ENCODE peak calls at places on chromosome 7, in seven cellular contexts. O is activated CD4-positive, alpha-beta T cell treated with anti-CD3 and anti-CD28 coated beads, Interleukin-2, amount 10 ng/mL, durations not matched to agents 7 days and 5 days; L is stimulated activated naive CD4-positive, alpha-beta T cell; T is activated CD8-positive, alpha-beta memory T cell treated with anti-CD3 and anti-CD28 coated beads, Interleukin-2, amount 50 U/mL, for 48 hours; F is neural progenitor cell; Z is islet precursor cell; R is ureter. A is an unnamed sample.

GRCh38 chr7:142718314-142718713 is 31.0 kb upstream of the PRSS1 start:
- DNase-seq in L (no peak), F (no peak), O (no peak), Z (no peak), R (no peak), T (no peak), A (no peak)

GRCh38 chr7:48083114-48083830 is 5.8 kb upstream of the UPP1 start:
- DNase-seq in R (no peak), L (no peak), T (no peak), O (peak), F (no peak), Z (no peak), A (no peak)

GRCh38 chr7:157499835-157500153 is 163.0 kb downstream of the DNAJB6 start:
- DNase-seq in L (no peak), R (peak), Z (no peak), T (no peak), O (no peak), F (no peak), A (no peak)

GRCh38 chr7:131861620-131862346 is 305.4 kb upstream of the PODXL start:
- DNase-seq in L (no peak), Z (no peak), R (no peak), F (no peak), T (no peak), O (no peak), A (no peak)

GRCh38 chr7:47180268-47180826 is 401.6 kb downstream of the TNS3 start:
- DNase-seq in L (no peak), O (no peak), F (peak), Z (peak), R (peak), T (no peak), A (no peak)

GRCh38 chr7:82230826-82231581 is 212.6 kb downstream of the CACNA2D1 start:
- DNase-seq in F (no peak), R (no peak), T (no peak), O (no peak), Z (no peak), L (no peak), A (no peak)

GRCh38 chr7:17144313-17144712 is 154.1 kb upstream of the AHR start:
- DNase-seq in Z (no peak), T (peak), R (no peak), O (peak), F (no peak), L (no peak), A (no peak)

GRCh38 chr7:14740606-14741005 is 161.9 kb downstream of the DGKB start:
- DNase-seq in O (no peak), L (no peak), R (no peak), Z (no peak), T (no peak), F (no peak), A (no peak)

GRCh38 chr7:36283171-36283570 is 106.5 kb upstream of the ANLN start:
- DNase-seq in Z (no peak), T (no peak), F (no peak), R (no peak), L (no peak), O (no peak), A (no peak)

GRCh38 chr7:154646126-154647013 is 356.6 kb downstream of the PAXIP1 start:
- DNase-seq in Z (no peak), F (no peak), R (no peak), L (no peak), T (no peak), O (no peak), A (no peak)

GRCh38 chr7:155594961-155595366 is 48.6 kb upstream of the CNPY1 start:
- DNase-seq in F (no peak), T (no peak), Z (peak), R (peak), O (no peak), L (no peak), A (no peak)

GRCh38 chr7:44237696-44238095 is 36.9 kb downstream of the YKT6 start:
- DNase-seq in L (no peak), F (no peak), R (no peak), Z (no peak), T (no peak), O (no peak), A (no peak)

GRCh38 chr7:93574646-93575554 is at the start of gene CALCR:
- DNase-seq in R (no peak), L (no peak), F (peak), O (no peak), Z (peak), T (no peak), A (no peak)

GRCh38 chr7:123635551-123636359 is 19.9 kb upstream of the LMOD2 start:
- DNase-seq in F (peak), Z (no peak), O (no peak), R (no peak), T (no peak), L (no peak), A (no peak)

GRCh38 chr7:50739744-50740455 is 42.8 kb downstream of the GRB10 start:
- DNase-seq in O (peak), R (no peak), Z (no peak), L (peak), T (no peak), F (no peak), A (no peak)

GRCh38 chr7:65477326-65477725 is 103.7 kb downstream of the ZNF92 start:
- DNase-seq in L (no peak), O (no peak), F (peak), T (no peak), Z (peak), R (no peak), A (no peak)

GRCh38 chr7:24851791-24852190 is 94.5 kb upstream of the GSDME start:
- DNase-seq in O (no peak), T (no peak), Z (peak), F (no peak), R (no peak), L (no peak), A (no peak)

GRCh38 chr7:149253665-149254064 is 8.3 kb upstream of the ZNF783 start:
- DNase-seq in T (no peak), L (no peak), O (no peak), F (no peak), Z (peak), R (no peak), A (no peak)

GRCh38 chr7:70720191-70720873 is 411.6 kb upstream of the GALNT17 start:
- DNase-seq in T (no peak), R (no peak), Z (no peak), O (no peak), F (no peak), L (no peak), A (no peak)

GRCh38 chr7:157272351-157273207 is 64.2 kb upstream of the DNAJB6 start:
- DNase-seq in R (no peak), Z (peak), O (no peak), F (no peak), T (no peak), L (no peak), A (no peak)

GRCh38 chr7:36387437-36388345 is 2.0 kb upstream of the ANLN start:
- DNase-seq in O (no peak), Z (no peak), R (no peak), F (no peak), L (no peak), T (no peak), A (no peak)

GRCh38 chr7:135822396-135822795 is 73.8 kb upstream of the FAM180A start:
- DNase-seq in Z (no peak), O (no peak), R (no peak), L (no peak), T (no peak), F (no peak), A (no peak)

GRCh38 chr7:32059289-32060045 is 10.7 kb downstream of the PDE1C start:
- DNase-seq in T (no peak), L (no peak), F (no peak), Z (no peak), R (no peak), O (no peak), A (no peak)

GRCh38 chr7:55458351-55458750 is 93.2 kb downstream of the LANCL2 start:
- DNase-seq in O (no peak), R (no peak), T (no peak), F (no peak), L (no peak), Z (no peak), A (no peak)

GRCh38 chr7:93198472-93198871 is 27.8 kb downstream of the HEPACAM2 start:
- DNase-seq in Z (no peak), T (no peak), O (no peak), F (no peak), R (no peak), L (no peak), A (no peak)

GRCh38 chr7:51639661-51640340 is 323.2 kb upstream of the COBL start:
- DNase-seq in F (no peak), T (no peak), O (no peak), L (no peak), R (no peak), Z (peak), A (no peak)

GRCh38 chr7:101124376-101125056 is 2.4 kb upstream of the SERPINE1 start:
- DNase-seq in Z (peak), R (no peak), T (no peak), F (no peak), L (no peak), O (peak), A (no peak)

GRCh38 chr7:81584667-81585066 is 185.2 kb downstream of the HGF start:
- DNase-seq in L (no peak), R (no peak), O (no peak), F (no peak), T (no peak), Z (no peak), A (no peak)

GRCh38 chr7:29859491-29860180 is 53.3 kb downstream of the WIPF3 start:
- DNase-seq in L (no peak), Z (no peak), F (no peak), O (no peak), R (no peak), T (no peak), A (no peak)

GRCh38 chr7:5450549-5451327 is 27.1 kb upstream of the TNRC18 start:
- DNase-seq in F (peak), Z (peak), T (peak), L (peak), R (no peak), O (peak), A (no peak)

GRCh38 chr7:45622058-45622457 is 47.9 kb downstream of the ADCY1 start:
- DNase-seq in O (no peak), F (no peak), L (no peak), T (no peak), Z (no peak), R (no peak), A (peak)

GRCh38 chr7:94258418-94258817 is 136.3 kb upstream of the COL1A2 start:
- DNase-seq in L (no peak), R (no peak), T (no peak), O (no peak), F (peak), Z (no peak), A (no peak)

GRCh38 chr7:70489808-70490207 is 642.1 kb upstream of the GALNT17 start:
- DNase-seq in O (no peak), T (no peak), L (no peak), F (no peak), R (no peak), Z (no peak), A (no peak)

GRCh38 chr7:52091101-52091500 is 774.5 kb upstream of the COBL start:
- DNase-seq in O (no peak), R (no peak), Z (no peak), F (no peak), L (no peak), T (no peak), A (no peak)

GRCh38 chr7:131123991-131124629 is 203.6 kb upstream of the MKLN1 start:
- DNase-seq in T (no peak), Z (no peak), R (no peak), F (no peak), O (no peak), L (no peak), A (no peak)

GRCh38 chr7:43164757-43165156 is 52.3 kb downstream of the HECW1 start:
- DNase-seq in O (no peak), L (no peak), R (no peak), F (no peak), T (no peak), Z (no peak), A (no peak)

A was measured in osteocyte.